ENCODE peak calls at places on chromosomes 12 and 14, in nine cellular contexts. Z is effector memory CD4-positive, alpha-beta T cell; A is mesendoderm; J is DMS79; E is NCI-H774; U is NB4; O is T follicular helper cell; R is activated T-helper 1 cell treated with anti-CD3 and anti-CD28 coated beads, Interleukin-12 subunit alpha, Interleukin-12 subunit beta, Interleukin-2, Interleukin-4 antibody, amounts not matched to agents 30 ng/mL and 10 ng/mL and 1 ng/mL, durations not matched to agents 14 hours and 24 hours and 36 hours; S is Kasumi-1. Y is an unnamed sample.

GRCh38 chr12:46209914-46210834 is 58.7 kb downstream of the SLC38A1 start:
- DNase-seq in Z (peak), A (peak), J (peak), E (peak), U (no peak), O (peak), R (peak), S (no peak), Y (peak)

GRCh38 chr12:131209082-131210070 is 255.7 kb downstream of the ADGRD1 start:
- DNase-seq in Z (no peak), A (no peak), J (no peak), E (no peak), U (no peak), O (no peak), R (no peak), S (no peak), Y (peak)

GRCh38 chr14:32473476-32473875 is 144.4 kb downstream of the AKAP6 start:
- DNase-seq in Z (no peak), A (peak), J (no peak), E (no peak), U (no peak), O (no peak), R (no peak), S (no peak), Y (peak)

GRCh38 chr14:20469890-20470858 is 968 bp downstream of the PNP start:
- DNase-seq in Z (peak), A (peak), J (peak), E (peak), U (peak), O (peak), R (peak), S (peak), Y (peak)

GRCh38 chr12:44225128-44225527 is 389.2 kb downstream of the TMEM117 start:
- DNase-seq in Z (no peak), A (no peak), J (no peak), E (no peak), U (no peak), O (no peak), R (no peak), S (no peak), Y (no peak)

GRCh38 chr12:106766393-106766826 is 8.1 kb upstream of the RIC8B start:
- DNase-seq in Z (no peak), A (no peak), J (no peak), E (no peak), U (no peak), O (no peak), R (no peak), S (no peak), Y (no peak)

GRCh38 chr14:52086755-52087154 is 17.9 kb upstream of the NID2 start:
- DNase-seq in Z (no peak), A (no peak), J (no peak), E (no peak), U (no peak), O (no peak), R (no peak), S (no peak), Y (no peak)

GRCh38 chr14:89617471-89618291 is 200.6 kb upstream of the FOXN3 start:
- DNase-seq in Z (no peak), A (peak), J (peak), E (no peak), U (no peak), O (no peak), R (no peak), S (no peak), Y (peak)

GRCh38 chr12:67999244-67999643 is 10.0 kb downstream of the IFNG-AS1 start:
- DNase-seq in Z (no peak), A (no peak), J (no peak), E (no peak), U (no peak), O (no peak), R (no peak), S (no peak), Y (no peak)

GRCh38 chr12:51242150-51242549 is 3.5 kb downstream of the DAZAP2 start:
- DNase-seq in Z (no peak), A (no peak), J (no peak), E (no peak), U (peak), O (no peak), R (no peak), S (peak), Y (no peak)

GRCh38 chr14:74018029-74018703 is 922 bp downstream of the ENTPD5 start:
- DNase-seq in Z (no peak), A (no peak), J (peak), E (no peak), U (no peak), O (no peak), R (no peak), S (peak), Y (no peak)

GRCh38 chr12:45184145-45184958 is 31.5 kb upstream of the ANO6 start:
- DNase-seq in Z (no peak), A (no peak), J (no peak), E (no peak), U (peak), O (no peak), R (no peak), S (peak), Y (no peak)

GRCh38 chr14:59188461-59189280 is at the start of gene DAAM1:
- DNase-seq in Z (peak), A (peak), J (peak), E (peak), U (peak), O (peak), R (peak), S (peak), Y (peak)

GRCh38 chr12:122449317-122449716 is 26.8 kb upstream of the CLIP1 start:
- DNase-seq in Z (no peak), A (no peak), J (no peak), E (no peak), U (peak), O (no peak), R (no peak), S (peak), Y (no peak)

GRCh38 chr12:83074495-83074894 is 387.8 kb downstream of the TMTC2 start:
- DNase-seq in Z (no peak), A (no peak), J (no peak), E (no peak), U (no peak), O (no peak), R (no peak), S (no peak), Y (no peak)

GRCh38 chr12:52884526-52885293 is 20.2 kb downstream of the KRT8 start:
- DNase-seq in Z (peak), A (peak), J (peak), E (peak), U (peak), O (peak), R (peak), S (peak), Y (peak)

GRCh38 chr12:88111074-88111652 is 30.7 kb downstream of the CEP290 start:
- DNase-seq in Z (no peak), A (peak), J (peak), E (peak), U (peak), O (no peak), R (no peak), S (peak), Y (no peak)

GRCh38 chr12:130286041-130286440 is 51.6 kb upstream of the PIWIL1 start:
- DNase-seq in Z (no peak), A (peak), J (no peak), E (no peak), U (peak), O (no peak), R (no peak), S (no peak), Y (peak)

GRCh38 chr12:122471324-122472226 is 29.2 kb downstream of the ZCCHC8 start:
- DNase-seq in Z (no peak), A (peak), J (peak), E (peak), U (peak), O (no peak), R (no peak), S (peak), Y (no peak)

GRCh38 chr12:20931894-20932293 is 121.4 kb downstream of the SLCO1B3 start:
- DNase-seq in Z (no peak), A (peak), J (no peak), E (no peak), U (no peak), O (no peak), R (no peak), S (no peak), Y (peak)

GRCh38 chr12:9851927-9852326 is 17.2 kb downstream of the CLEC2B start:
- DNase-seq in Z (no peak), A (no peak), J (no peak), E (no peak), U (no peak), O (no peak), R (no peak), S (no peak), Y (no peak)

GRCh38 chr14:21103710-21104447 is 3.0 kb downstream of the TMEM253 start:
- DNase-seq in Z (peak), A (peak), J (peak), E (peak), U (peak), O (peak), R (peak), S (peak), Y (peak)

Y was measured in endodermal cell.